ENCODE peak calls at places on chromosomes 12 and 14, in four cellular contexts. One of them, this sample, is unnamed.
A peak's percentile ranks its signal among the peaks of the same experiment; 100 is the strongest.

GRCh38 chr12:94222351-94222750 is 74.0 kb downstream of the PLXNC1 start:
- DNase-seq in suprapubic skin: no peak
- DNase-seq in stomach: no peak
- DNase-seq in transverse colon: no peak
- DNase-seq in this sample: peak; percentile 12

GRCh38 chr14:89681086-89682018 is 264.3 kb upstream of the FOXN3 start:
- DNase-seq in transverse colon: peak; percentile 46
- DNase-seq in stomach: no peak
- DNase-seq in suprapubic skin: no peak
- DNase-seq in this sample: no peak

GRCh38 chr12:113089839-113090238 is 33.3 kb downstream of the DTX1 start:
- DNase-seq in transverse colon: no peak
- DNase-seq in stomach: no peak
- DNase-seq in suprapubic skin: no peak
- DNase-seq in this sample: no peak

GRCh38 chr12:93729934-93730333 is 52.8 kb downstream of the CRADD start:
- DNase-seq in transverse colon: no peak
- DNase-seq in stomach: no peak
- DNase-seq in suprapubic skin: no peak
- DNase-seq in this sample: no peak

GRCh38 chr12:32743264-32743663 is 12.4 kb downstream of the YARS2 start:
- DNase-seq in suprapubic skin: no peak
- DNase-seq in transverse colon: no peak
- DNase-seq in stomach: no peak
- DNase-seq in this sample: no peak

GRCh38 chr12:4137441-4137840 is 136.1 kb upstream of the CCND2 start:
- DNase-seq in stomach: no peak
- DNase-seq in transverse colon: no peak
- DNase-seq in suprapubic skin: no peak
- DNase-seq in this sample: no peak

GRCh38 chr12:114430306-114430705 is 24.4 kb upstream of the TBX5 start:
- DNase-seq in transverse colon: no peak
- DNase-seq in suprapubic skin: no peak
- DNase-seq in stomach: no peak
- DNase-seq in this sample: no peak

GRCh38 chr14:82855912-82856381 is 1322.3 kb upstream of the SEL1L start:
- DNase-seq in transverse colon: no peak
- DNase-seq in stomach: no peak
- DNase-seq in suprapubic skin: no peak
- DNase-seq in this sample: no peak

GRCh38 chr12:8912910-8913309 is 1.4 kb upstream of the PHC1 start:
- DNase-seq in suprapubic skin: no peak
- DNase-seq in stomach: peak; percentile 32
- DNase-seq in transverse colon: no peak
- DNase-seq in this sample: no peak

GRCh38 chr14:75877292-75877691 is 104.5 kb downstream of the TGFB3 start:
- DNase-seq in transverse colon: no peak
- DNase-seq in stomach: no peak
- DNase-seq in suprapubic skin: no peak
- DNase-seq in this sample: no peak

GRCh38 chr12:99282086-99282485 is 365.5 kb upstream of the GARIN6 start:
- DNase-seq in suprapubic skin: no peak
- DNase-seq in stomach: no peak
- DNase-seq in transverse colon: no peak
- DNase-seq in this sample: no peak

GRCh38 chr14:23627961-23628360 is 8.2 kb upstream of the DHRS2 start:
- DNase-seq in transverse colon: no peak
- DNase-seq in suprapubic skin: no peak
- DNase-seq in stomach: no peak
- DNase-seq in this sample: no peak

GRCh38 chr12:9731797-9732196 is 1.1 kb downstream of the CLECL1 start:
- DNase-seq in transverse colon: no peak
- DNase-seq in suprapubic skin: no peak
- DNase-seq in stomach: no peak
- DNase-seq in this sample: no peak

GRCh38 chr14:52351561-52352491 is 37.7 kb downstream of the PTGER2 start:
- DNase-seq in stomach: no peak
- DNase-seq in suprapubic skin: no peak
- DNase-seq in transverse colon: no peak
- DNase-seq in this sample: no peak

GRCh38 chr12:110104188-110104969 is 19.8 kb upstream of the IFT81 start:
- DNase-seq in transverse colon: no peak
- DNase-seq in stomach: no peak
- DNase-seq in suprapubic skin: no peak
- DNase-seq in this sample: no peak

GRCh38 chr12:105562727-105563072 is 232.2 kb downstream of the C12orf75 start:
- DNase-seq in transverse colon: peak; percentile 16
- DNase-seq in stomach: peak; percentile 29
- DNase-seq in suprapubic skin: no peak
- DNase-seq in this sample: no peak

GRCh38 chr14:67863223-67863622 is 43.6 kb downstream of the RAD51B start:
- DNase-seq in transverse colon: no peak
- DNase-seq in stomach: no peak
- DNase-seq in suprapubic skin: no peak
- DNase-seq in this sample: no peak

GRCh38 chr14:99164712-99165111 is 107.3 kb downstream of the BCL11B start:
- DNase-seq in suprapubic skin: no peak
- DNase-seq in transverse colon: no peak
- DNase-seq in stomach: peak; percentile 16
- DNase-seq in this sample: no peak

GRCh38 chr12:65836419-65837197 is 12.3 kb downstream of the HMGA2 start:
- DNase-seq in suprapubic skin: no peak
- DNase-seq in transverse colon: no peak
- DNase-seq in stomach: no peak
- DNase-seq in this sample: no peak
- TF ChIP-seq POLR2A in suprapubic skin: no peak
- TF ChIP-seq POLR2A in transverse colon: no peak
- TF ChIP-seq POLR2A in stomach: no peak
- TF ChIP-seq POLR2A in this sample: no peak

GRCh38 chr12:82687020-82687951 is 580 bp downstream of the TMTC2 start:
- DNase-seq in suprapubic skin: peak; percentile 79
- DNase-seq in transverse colon: peak; percentile 80
- DNase-seq in stomach: peak; percentile 83
- DNase-seq in this sample: no peak
- TF ChIP-seq EP300 in suprapubic skin: no peak
- TF ChIP-seq EP300 in transverse colon: no peak
- TF ChIP-seq EP300 in stomach: no peak
- TF ChIP-seq EP300 in this sample: no peak

DNA sequence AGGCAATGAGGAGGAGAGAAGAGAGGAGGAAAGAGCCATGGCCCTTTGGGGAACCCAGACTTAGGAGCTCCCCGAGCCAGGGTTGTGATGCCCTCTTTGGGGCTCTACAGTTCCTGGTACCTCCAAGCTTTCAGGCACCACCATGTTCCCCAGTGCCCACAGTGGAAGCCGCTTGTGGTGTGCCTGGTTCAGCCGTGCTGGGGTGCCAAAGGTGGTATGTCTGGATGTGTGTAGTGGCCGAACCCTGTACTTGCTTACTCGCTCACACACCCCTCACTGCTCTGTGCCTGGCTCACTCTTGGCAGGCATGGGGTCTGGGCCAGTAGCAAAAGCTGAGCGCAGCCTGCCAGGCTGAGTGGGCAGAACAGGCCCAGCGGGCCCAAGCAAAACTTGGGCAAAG is 210.7 kb downstream of the MON2 start:
- DNase-seq in stomach: no peak
- DNase-seq in suprapubic skin: no peak
- DNase-seq in transverse colon: no peak
- DNase-seq in this sample: no peak
- H3K27me3 ChIP-seq in stomach: no peaks in the 10 kb centered on the region
- H3K27me3 ChIP-seq in suprapubic skin: no peaks in the 10 kb centered on the region
- H3K27me3 ChIP-seq in transverse colon: no peaks in the 10 kb centered on the region
- H3K27me3 ChIP-seq in this sample: no peaks in the 10 kb centered on the region

GRCh38 chr14:41257476-41257875 is 349.2 kb upstream of the LRFN5 start:
- DNase-seq in transverse colon: no peak
- DNase-seq in stomach: no peak
- DNase-seq in suprapubic skin: no peak
- DNase-seq in this sample: no peak
- TF ChIP-seq POLR2A in transverse colon: no peak
- TF ChIP-seq POLR2A in stomach: no peak
- TF ChIP-seq POLR2A in suprapubic skin: no peak
- TF ChIP-seq POLR2A in this sample: no peak

GRCh38 chr12:49088932-49089330 is 5.7 kb downstream of the DHH start:
- DNase-seq in stomach: no peak
- DNase-seq in transverse colon: no peak
- DNase-seq in suprapubic skin: no peak
- DNase-seq in this sample: no peak

GRCh38 chr12:49086116-49086515 is 8.5 kb downstream of the DHH start:
- DNase-seq in suprapubic skin: no peak
- DNase-seq in stomach: no peak
- DNase-seq in transverse colon: no peak
- DNase-seq in this sample: no peak

GRCh38 chr12:49089831-49090773 is 4.5 kb downstream of the DHH start:
- DNase-seq in suprapubic skin: no peak
- DNase-seq in stomach: peak; percentile 31
- DNase-seq in transverse colon: no peak
- DNase-seq in this sample: no peak

GRCh38 chr12:49091056-49091835 is 3.4 kb downstream of the DHH start:
- DNase-seq in transverse colon: no peak
- DNase-seq in stomach: no peak
- DNase-seq in suprapubic skin: no peak
- DNase-seq in this sample: no peak

DNA sequence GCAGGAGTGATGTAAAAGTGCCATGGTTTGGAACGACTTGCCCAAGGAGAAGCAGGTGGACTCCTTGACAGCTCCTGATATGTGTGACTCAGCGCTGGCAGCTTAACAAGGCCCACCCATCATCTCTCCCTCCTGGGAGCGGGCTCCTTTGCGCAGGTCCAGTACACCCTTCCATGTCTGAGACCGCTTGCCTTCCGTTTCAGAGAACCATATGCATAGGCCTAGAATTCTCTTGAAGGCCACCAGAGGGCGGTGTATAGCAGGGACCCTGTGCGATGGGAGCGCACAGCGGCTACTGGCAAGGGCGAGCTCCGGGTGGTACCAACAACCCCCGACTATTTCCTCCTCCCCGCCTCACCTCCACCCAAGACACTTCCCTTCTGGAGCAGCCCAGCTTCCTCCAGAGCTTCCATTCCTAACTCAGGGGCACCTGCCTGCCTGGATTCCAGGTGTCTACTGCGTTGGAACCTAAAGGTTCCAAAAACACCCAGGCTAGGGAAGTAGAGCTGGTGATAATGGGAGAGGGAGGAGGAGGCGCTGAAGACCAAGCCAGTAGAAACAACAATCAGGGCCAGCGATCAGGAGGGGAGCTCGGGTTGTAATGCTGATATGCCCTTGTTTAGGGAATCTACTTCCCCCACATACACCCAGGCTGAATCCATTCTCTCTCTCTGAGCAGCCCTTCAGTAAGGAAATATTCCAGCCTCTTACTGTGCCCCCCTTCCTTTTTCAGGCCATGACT is 6.2 kb downstream of the DHH start:
- DNase-seq in suprapubic skin: no peak
- DNase-seq in transverse colon: peak; percentile 73
- DNase-seq in stomach: peak; percentile 66
- DNase-seq in this sample: no peak
- TF ChIP-seq EP300 in suprapubic skin: no peak
- TF ChIP-seq EP300 in transverse colon: no peak
- TF ChIP-seq EP300 in stomach: no peak
- TF ChIP-seq EP300 in this sample: no peak

GRCh38 chr14:77141592-77142288 is at the start of gene ZDHHC22:
- DNase-seq in suprapubic skin: no peak
- DNase-seq in transverse colon: no peak
- DNase-seq in stomach: no peak
- DNase-seq in this sample: no peak

GRCh38 chr14:77139022-77139421 is 2.6 kb downstream of the ZDHHC22 start:
- DNase-seq in stomach: no peak
- DNase-seq in transverse colon: no peak
- DNase-seq in suprapubic skin: no peak
- DNase-seq in this sample: no peak

GRCh38 chr14:77140937-77141591 is 527 bp downstream of the ZDHHC22 start:
- DNase-seq in suprapubic skin: no peak
- DNase-seq in stomach: no peak
- DNase-seq in transverse colon: no peak
- DNase-seq in this sample: no peak

GRCh38 chr14:77139540-77140342 is 1.9 kb downstream of the ZDHHC22 start:
- DNase-seq in transverse colon: peak; percentile 22
- DNase-seq in stomach: no peak
- DNase-seq in suprapubic skin: no peak
- DNase-seq in this sample: no peak

DNA sequence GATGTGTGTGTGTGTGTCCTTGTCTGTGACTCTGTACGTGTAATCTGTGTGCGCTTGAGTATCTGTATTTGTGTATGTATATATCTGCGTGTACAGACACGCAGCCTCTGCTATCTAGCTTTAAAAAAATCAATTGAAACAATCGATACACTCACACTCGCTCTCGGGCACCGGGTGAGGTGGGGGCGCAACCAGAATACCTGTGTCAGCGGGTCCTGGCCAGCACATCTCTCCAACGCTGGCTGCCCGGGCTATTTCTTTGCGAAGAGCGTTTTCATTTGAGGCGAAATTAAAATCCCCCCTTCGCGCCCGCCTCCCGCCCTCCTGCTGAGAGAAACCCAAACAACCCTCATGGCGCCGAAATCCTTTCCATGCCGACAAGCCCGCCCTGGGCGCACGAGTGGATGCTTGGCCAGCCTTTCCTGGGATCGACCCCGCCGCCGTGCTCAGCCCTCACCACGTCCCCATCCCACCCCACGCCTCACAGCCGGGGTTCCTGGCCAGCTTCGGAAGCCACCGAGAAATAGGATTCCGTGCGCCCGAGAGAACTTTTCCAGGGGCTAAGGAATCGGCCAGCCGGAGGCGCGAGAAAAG is 1.2 kb downstream of the ZDHHC22 start:
- DNase-seq in stomach: no peak
- DNase-seq in suprapubic skin: no peak
- DNase-seq in transverse colon: no peak
- DNase-seq in this sample: no peak
- H3K27me3 ChIP-seq in stomach: peaks cover 77% of the 10 kb centered on the region
- H3K27me3 ChIP-seq in suprapubic skin: peaks cover 92% of the 10 kb centered on the region
- H3K27me3 ChIP-seq in transverse colon: peaks cover 98% of the 10 kb centered on the region
- H3K27me3 ChIP-seq in this sample: peaks cover 43% of the 10 kb centered on the region

This sample was measured in esophagus muscularis mucosa.